ENCODE peak calls at places on chromosomes 1 and 21, in seven cellular contexts. O is right atrium auricular region; N is neural crest cell; E is left lung; I is CD8-positive, alpha-beta T cell; D is A549; Q is endothelial cell. Y is an unnamed sample.

GRCh38 chr1:193412748-193413147 is 226.3 kb upstream of the B3GALT2 start:
- DNase-seq in O (no peak), N (no peak), E (no peak), I (no peak), D (no peak), Q (no peak), Y (no peak)

GRCh38 chr1:227395391-227396028 is 77.2 kb upstream of the CDC42BPA start:
- DNase-seq in O (no peak), N (no peak), E (no peak), I (no peak), D (no peak), Q (no peak), Y (no peak)

GRCh38 chr1:188055921-188056505 is 1227.3 kb downstream of the PLA2G4A start:
- DNase-seq in O (no peak), N (no peak), E (no peak), I (no peak), D (no peak), Q (no peak), Y (no peak)

GRCh38 chr1:162703708-162704107 is 71.4 kb downstream of the DDR2 start:
- DNase-seq in O (peak), N (no peak), E (no peak), I (no peak), D (no peak), Q (no peak), Y (no peak)

GRCh38 chr1:218209351-218209861 is 75.7 kb upstream of the RRP15 start:
- DNase-seq in O (no peak), N (no peak), E (no peak), I (no peak), D (peak), Q (no peak), Y (no peak)

GRCh38 chr1:85467929-85468540 is 3.1 kb upstream of the DDAH1 start:
- DNase-seq in O (no peak), N (no peak), E (no peak), I (no peak), D (no peak), Q (no peak), Y (no peak)

GRCh38 chr1:8004113-8004802 is 21.9 kb downstream of the ERRFI1 start:
- DNase-seq in O (peak), N (no peak), E (no peak), I (no peak), D (no peak), Q (no peak), Y (no peak)

GRCh38 chr1:156368889-156369684 is at the start of gene RHBG:
- DNase-seq in O (no peak), N (no peak), E (peak), I (no peak), D (no peak), Q (peak), Y (peak)

GRCh38 chr21:38839683-38840286 is 34.1 kb downstream of the ETS2 start:
- DNase-seq in O (peak), N (no peak), E (no peak), I (no peak), D (peak), Q (no peak), Y (no peak)

GRCh38 chr1:22111620-22112019 is 31.3 kb downstream of the WNT4 start:
- DNase-seq in O (peak), N (no peak), E (no peak), I (no peak), D (no peak), Q (no peak), Y (no peak)

GRCh38 chr1:37945743-37946702 is 830 bp downstream of the INPP5B start:
- DNase-seq in O (peak), N (no peak), E (peak), I (no peak), D (peak), Q (peak), Y (peak)

GRCh38 chr1:180117764-180118116 is 36.9 kb upstream of the QSOX1 start:
- DNase-seq in O (peak), N (no peak), E (no peak), I (no peak), D (peak), Q (no peak), Y (no peak)

GRCh38 chr1:204751883-204752687 is 66.5 kb upstream of the LRRN2 start:
- DNase-seq in O (no peak), N (peak), E (no peak), I (no peak), D (peak), Q (no peak), Y (no peak)

GRCh38 chr1:168362991-168363390 is 82.3 kb downstream of the TBX19 start:
- DNase-seq in O (no peak), N (no peak), E (no peak), I (peak), D (no peak), Q (no peak), Y (no peak)

GRCh38 chr1:16090076-16090826 is 16.8 kb upstream of the FAM131C start:
- DNase-seq in O (no peak), N (no peak), E (no peak), I (no peak), D (no peak), Q (no peak), Y (no peak)

GRCh38 chr1:98110674-98111073 is 189.8 kb upstream of the DPYD start:
- DNase-seq in O (no peak), N (no peak), E (no peak), I (no peak), D (peak), Q (no peak), Y (no peak)

GRCh38 chr21:46008893-46009635 is 27.5 kb downstream of the COL6A1 start:
- DNase-seq in O (no peak), N (no peak), E (no peak), I (no peak), D (no peak), Q (no peak), Y (no peak)

GRCh38 chr1:112905420-112906154 is 50.4 kb downstream of the SLC16A1 start:
- DNase-seq in O (no peak), N (no peak), E (no peak), I (no peak), D (no peak), Q (no peak), Y (no peak)

GRCh38 chr1:195584870-195585624 is 1023.2 kb downstream of the KCNT2 start:
- DNase-seq in O (no peak), N (no peak), E (no peak), I (no peak), D (no peak), Q (no peak), Y (no peak)

GRCh38 chr1:66652556-66652955 is 99.7 kb upstream of the DYNLT5 start:
- DNase-seq in O (no peak), N (no peak), E (no peak), I (no peak), D (no peak), Q (no peak), Y (no peak)

GRCh38 chr1:183824295-183824694 is 19.4 kb downstream of the RGL1 start:
- DNase-seq in O (no peak), N (no peak), E (no peak), I (no peak), D (no peak), Q (no peak), Y (no peak)

GRCh38 chr21:17371470-17371869 is 141.4 kb upstream of the CXADR start:
- DNase-seq in O (no peak), N (no peak), E (no peak), I (no peak), D (no peak), Q (no peak), Y (no peak)

GRCh38 chr1:51313268-51313852 is 17.0 kb downstream of the TTC39A start:
- DNase-seq in O (no peak), N (no peak), E (no peak), I (no peak), D (peak), Q (peak), Y (peak)

GRCh38 chr1:44777547-44777946 is 2.2 kb downstream of the RPS8 start:
- DNase-seq in O (no peak), N (no peak), E (no peak), I (no peak), D (no peak), Q (no peak), Y (no peak)

GRCh38 chr1:44776749-44777068 is 1.4 kb downstream of the RPS8 start:
- DNase-seq in O (no peak), N (no peak), E (no peak), I (no peak), D (no peak), Q (no peak), Y (no peak)

GRCh38 chr1:44780583-44781121 is 5.3 kb downstream of the RPS8 start:
- DNase-seq in O (no peak), N (no peak), E (no peak), I (no peak), D (no peak), Q (no peak), Y (no peak)

GRCh38 chr1:44777969-44778635 is 2.8 kb downstream of the RPS8 start:
- DNase-seq in O (no peak), N (no peak), E (no peak), I (no peak), D (no peak), Q (no peak), Y (no peak)

GRCh38 chr1:44778705-44779576 is 3.6 kb downstream of the RPS8 start:
- DNase-seq in O (no peak), N (no peak), E (no peak), I (no peak), D (no peak), Q (no peak), Y (no peak)
- TF ChIP-seq CTCF in O (no peak), N (no peak), E (no peak), I (no peak), D (no peak), Q (no peak), Y (no peak)

GRCh38 chr1:176744142-176744541 is 281.2 kb downstream of the PAPPA2 start:
- DNase-seq in O (no peak), N (no peak), E (no peak), I (no peak), D (no peak), Q (no peak), Y (no peak)

GRCh38 chr1:176741181-176741580 is 278.2 kb downstream of the PAPPA2 start:
- DNase-seq in O (no peak), N (no peak), E (no peak), I (no peak), D (no peak), Q (no peak), Y (no peak)

GRCh38 chr1:176745945-176746344 is 283.0 kb downstream of the PAPPA2 start:
- DNase-seq in O (no peak), N (no peak), E (no peak), I (no peak), D (peak), Q (no peak), Y (no peak)
- TF ChIP-seq CTCF in O (no peak), N (no peak), E (no peak), I (no peak), D (no peak), Q (no peak), Y (no peak)

GRCh38 chr1:160061376-160062100 is 8.4 kb downstream of the KCNJ10 start:
- DNase-seq in O (no peak), N (peak), E (no peak), I (no peak), D (no peak), Q (no peak), Y (peak)
- TF ChIP-seq CTCF in O (no peak), N (no peak), E (no peak), I (no peak), D (no peak), Q (no peak), Y (no peak)

DNA sequence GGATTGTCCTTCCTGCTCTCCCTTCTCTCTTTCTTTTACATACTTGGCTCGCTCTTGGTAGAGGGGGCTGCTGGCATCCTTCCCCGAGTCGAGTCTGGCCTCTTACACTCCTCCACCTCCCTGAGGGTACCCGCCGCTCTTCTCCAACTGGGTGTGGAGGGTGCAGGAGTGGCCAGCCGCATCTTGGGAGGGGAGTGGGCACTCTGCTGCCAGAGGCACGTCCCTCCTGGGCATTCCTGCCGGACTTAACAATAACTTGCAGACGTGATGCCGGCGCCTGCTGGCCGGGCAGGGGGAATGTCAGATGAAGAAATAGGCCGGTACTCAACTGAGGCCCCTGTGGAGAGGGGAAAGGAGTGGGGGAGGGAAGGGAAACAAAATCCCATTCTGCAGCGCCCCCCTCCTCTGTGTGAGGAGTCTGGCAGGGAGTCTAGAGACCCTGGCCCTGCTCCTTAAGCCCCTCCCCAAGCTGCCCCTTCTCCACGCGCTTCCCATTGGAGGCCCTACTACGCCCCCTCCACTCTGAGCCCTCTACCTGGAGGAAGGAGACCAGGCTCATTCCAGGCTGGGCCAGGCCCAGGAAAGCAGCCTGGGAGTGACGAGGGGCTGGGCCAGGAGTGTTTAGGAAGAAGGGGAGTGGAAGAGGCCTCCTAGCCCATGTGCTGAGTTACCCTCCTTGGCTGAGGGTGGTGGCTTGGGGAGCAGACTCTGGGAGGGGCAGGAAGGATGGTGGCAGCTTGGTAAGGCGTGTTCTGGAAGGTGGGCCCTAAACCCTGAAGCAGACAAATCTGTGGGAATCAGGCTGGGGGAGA is 1.8 kb downstream of the ATP2B4 start:
- DNase-seq in O (peak), N (peak), E (peak), I (no peak), D (no peak), Q (peak), Y (peak)
- TF ChIP-seq CTCF in O (no peak), N (peak), E (no peak), I (no peak), D (no peak), Q (no peak), Y (no peak)

GRCh38 chr1:46210561-46210960 is 7.4 kb downstream of the LURAP1 start:
- DNase-seq in O (no peak), N (no peak), E (no peak), I (no peak), D (no peak), Q (no peak), Y (no peak)

GRCh38 chr1:46215504-46215903 is 12.4 kb downstream of the LURAP1 start:
- DNase-seq in O (no peak), N (no peak), E (no peak), I (no peak), D (no peak), Q (no peak), Y (no peak)

GRCh38 chr1:46205141-46205540 is 2.0 kb downstream of the LURAP1 start:
- DNase-seq in O (no peak), N (no peak), E (no peak), I (no peak), D (no peak), Q (no peak), Y (no peak)

GRCh38 chr1:46205794-46206193 is 2.7 kb downstream of the LURAP1 start:
- DNase-seq in O (no peak), N (peak), E (no peak), I (no peak), D (no peak), Q (no peak), Y (no peak)

DNA sequence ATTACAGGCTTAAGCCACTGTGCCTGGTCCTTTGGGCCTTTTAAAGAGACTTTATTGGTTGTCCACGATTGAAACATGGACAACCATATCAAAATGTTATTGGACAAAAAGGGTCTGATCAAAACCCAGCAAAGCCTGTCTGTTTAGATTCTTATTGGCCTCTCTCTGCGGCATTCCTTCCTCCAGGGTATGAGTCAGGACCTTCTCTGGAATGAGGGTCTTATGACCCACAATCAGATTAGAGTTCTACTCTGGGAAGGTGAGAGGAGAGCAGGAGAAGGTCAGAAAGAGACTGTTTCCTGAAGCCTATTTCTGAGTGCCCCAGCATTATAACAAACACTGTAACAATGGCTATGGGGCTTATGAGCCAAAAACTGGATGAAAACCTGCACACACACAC is 7.9 kb downstream of the LURAP1 start:
- DNase-seq in O (no peak), N (no peak), E (no peak), I (no peak), D (no peak), Q (no peak), Y (no peak)
- TF ChIP-seq CTCF in O (no peak), N (no peak), E (no peak), I (no peak), D (no peak), Q (no peak), Y (no peak)

GRCh38 chr1:205907794-205908193 is 35.5 kb downstream of the SLC26A9 start:
- DNase-seq in O (no peak), N (no peak), E (no peak), I (no peak), D (peak), Q (peak), Y (no peak)
- TF ChIP-seq CTCF in O (peak), N (peak), E (peak), I (no peak), D (peak), Q (peak), Y (peak)

DNA sequence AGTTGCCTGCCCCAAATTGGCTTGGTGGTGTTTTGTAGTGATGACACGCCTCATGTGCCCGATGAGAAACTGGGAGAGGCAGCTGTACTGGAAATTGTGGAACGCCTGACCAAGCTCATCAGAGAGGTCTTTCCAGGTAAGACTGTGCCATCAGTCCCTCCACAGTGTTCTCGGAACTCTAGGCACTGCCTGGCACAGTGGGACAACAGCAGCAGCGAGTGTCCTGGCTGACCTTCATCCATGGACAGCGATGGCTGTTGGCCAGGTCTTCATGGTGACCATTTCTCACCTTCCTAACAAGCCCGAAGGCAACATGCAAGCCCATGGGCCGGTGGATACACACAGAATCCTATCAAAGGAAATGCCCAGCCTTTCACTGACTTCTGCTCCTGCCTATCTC is 10.7 kb upstream of the XKR8 start:
- DNase-seq in O (no peak), N (no peak), E (no peak), I (no peak), D (no peak), Q (no peak), Y (no peak)
- TF ChIP-seq CTCF in O (no peak), N (no peak), E (no peak), I (no peak), D (no peak), Q (no peak), Y (no peak)

GRCh38 chr1:19811206-19811851 is 3.8 kb downstream of the RNF186 start:
- DNase-seq in O (no peak), N (peak), E (peak), I (peak), D (peak), Q (peak), Y (peak)
- TF ChIP-seq CTCF in O (no peak), N (peak), E (peak), I (no peak), D (peak), Q (peak), Y (peak)

GRCh38 chr1:239943761-239944160 is 147.9 kb upstream of the FMN2 start:
- DNase-seq in O (no peak), N (no peak), E (no peak), I (no peak), D (no peak), Q (no peak), Y (no peak)
- TF ChIP-seq CTCF in O (no peak), N (no peak), E (no peak), I (no peak), D (no peak), Q (no peak), Y (no peak)

DNA sequence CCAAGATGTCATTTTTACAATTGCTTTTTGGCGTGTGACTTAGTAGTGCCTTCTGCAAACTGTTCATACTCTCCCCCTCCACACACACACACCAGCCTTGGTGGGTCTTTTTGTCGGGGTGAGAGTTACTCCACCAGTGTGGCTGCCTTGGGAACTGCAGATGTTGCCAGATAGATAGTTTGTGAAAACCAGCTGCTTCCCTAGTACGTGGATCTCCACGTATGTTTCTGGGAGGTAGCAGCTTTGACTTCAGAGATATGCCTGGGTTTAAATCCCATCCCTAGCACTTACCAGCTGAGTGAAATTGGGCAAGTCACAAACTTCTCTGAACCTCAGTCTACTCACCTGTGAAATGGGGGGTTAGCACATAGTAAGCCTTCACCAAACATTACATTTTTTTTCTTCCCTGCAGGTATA is 78.0 kb downstream of the MAN1C1 start:
- DNase-seq in O (no peak), N (no peak), E (no peak), I (no peak), D (no peak), Q (no peak), Y (no peak)
- TF ChIP-seq CTCF in O (no peak), N (no peak), E (no peak), I (no peak), D (no peak), Q (no peak), Y (peak)